ENCODE peak calls at places on chromosomes 3 and 15, in five cellular contexts. D is activated T-cell treated with anti-CD3 and anti-CD28 coated beads, Interleukin-2, amount 50 U/mL, for 4 hours; O is naive thymus-derived CD8-positive, alpha-beta T cell; K is mucosa of descending colon; Q is aorta. N is an unnamed sample.

GRCh38 chr3:73399106-73399505 is 225.6 kb downstream of the PDZRN3 start:
- ATAC-seq in Q (no peak), O (no peak), K (no peak), D (no peak), N (no peak)

GRCh38 chr15:63447277-63447676 is 57.1 kb upstream of the USP3 start:
- ATAC-seq in Q (no peak), O (no peak), K (no peak), D (no peak), N (no peak)

GRCh38 chr3:184739594-184740505 is 28.0 kb upstream of the MAGEF1 start:
- ATAC-seq in D (no peak), K (no peak), O (no peak), Q (no peak), N (no peak)

GRCh38 chr15:63938486-63939061 is 104.8 kb upstream of the HERC1 start:
- ATAC-seq in Q (no peak), K (peak), O (peak), D (peak), N (no peak)

GRCh38 chr3:37811625-37812356 is 49.9 kb upstream of the CTDSPL start:
- ATAC-seq in O (no peak), K (peak), Q (peak), D (no peak), N (no peak)

GRCh38 chr3:5019411-5020261 is 40.4 kb downstream of the BHLHE40 start:
- ATAC-seq in O (peak), K (no peak), Q (no peak), D (peak), N (peak)

GRCh38 chr3:32551496-32551895 is 19.2 kb downstream of the DYNC1LI1 start:
- ATAC-seq in O (no peak), Q (no peak), K (no peak), D (no peak), N (no peak)

GRCh38 chr15:32979710-32980109 is 214.8 kb downstream of the FMN1 start:
- ATAC-seq in O (no peak), D (no peak), K (no peak), Q (no peak), N (no peak)

GRCh38 chr3:105828703-105829102 is 40.1 kb downstream of the CBLB start:
- ATAC-seq in K (peak), O (no peak), Q (no peak), D (peak), N (no peak)

GRCh38 chr3:52710512-52710911 is 4.6 kb downstream of the SPCS1 start:
- ATAC-seq in K (no peak), D (no peak), Q (no peak), O (no peak), N (no peak)

GRCh38 chr3:9678493-9678892 is 25.1 kb upstream of the CPNE9 start:
- ATAC-seq in O (no peak), K (no peak), D (no peak), Q (no peak), N (no peak)

GRCh38 chr3:81579744-81580143 is 181.7 kb downstream of the GBE1 start:
- ATAC-seq in O (no peak), Q (no peak), K (no peak), D (no peak), N (no peak)

GRCh38 chr3:30611613-30612421 is 5.4 kb downstream of the TGFBR2 start:
- ATAC-seq in D (no peak), Q (no peak), O (peak), K (peak), N (peak)

GRCh38 chr3:132635052-132635451 is 24.6 kb downstream of the ACAD11 start:
- ATAC-seq in D (no peak), O (no peak), K (no peak), Q (no peak), N (no peak)

N was measured in esophagus mucosa.